ENCODE peak calls at places on chromosomes 4 and X, in seven cellular contexts. S is activated CD8-positive, alpha-beta memory T cell treated with anti-CD3 and anti-CD28 coated beads for 48 hours; X is hepatocyte; Y is GM04504; U is progenitor cell of endocrine pancreas; W is foreskin fibroblast; F is amniotic stem cell. K is an unnamed sample.

GRCh38 chr4:53693909-53694308 is 102.6 kb upstream of the LNX1 start:
- DNase-seq in X (no peak), F (no peak), Y (no peak), W (no peak), S (no peak), U (no peak), K (no peak)

GRCh38 chr4:143921160-143921559 is 15.8 kb upstream of the GYPE start:
- DNase-seq in Y (no peak), F (no peak), W (no peak), S (no peak), U (no peak), X (no peak), K (no peak)

GRCh38 chr4:6695660-6696581 is 2.2 kb downstream of the S100P start:
- DNase-seq in X (peak), Y (no peak), W (no peak), F (no peak), S (no peak), U (no peak), K (no peak)

GRCh38 chr4:183098723-183099536 is at the start of gene WWC2:
- DNase-seq in F (peak), Y (peak), U (peak), S (no peak), X (peak), W (peak), K (peak)

GRCh38 chrX:109940411-109940810 is 62.5 kb upstream of the TMEM164 start:
- DNase-seq in F (no peak), U (no peak), S (no peak), Y (no peak), X (no peak), W (no peak), K (no peak)

GRCh38 chr4:140153744-140154571 is at the start of gene MAML3:
- DNase-seq in F (peak), W (peak), U (peak), Y (peak), S (peak), X (peak), K (peak)

GRCh38 chrX:889966-890651 is 259.5 kb downstream of the SHOX start:
- DNase-seq in X (no peak), S (no peak), U (no peak), Y (no peak), W (no peak), F (no peak), K (no peak)

GRCh38 chr4:141350122-141350904 is 129.6 kb downstream of the ZNF330 start:
- DNase-seq in F (no peak), U (no peak), X (peak), Y (peak), W (peak), S (no peak), K (peak)

GRCh38 chrX:24494544-24495113 is 29.5 kb downstream of the PDK3 start:
- DNase-seq in U (no peak), W (peak), F (no peak), S (no peak), X (peak), Y (peak), K (no peak)

GRCh38 chrX:9997524-9997923 is 30.4 kb downstream of the CLDN34 start:
- DNase-seq in W (no peak), S (peak), U (no peak), F (no peak), X (no peak), Y (no peak), K (no peak)

GRCh38 chr4:79588679-79589078 is 180.7 kb upstream of the GK2 start:
- DNase-seq in W (no peak), Y (no peak), S (no peak), X (no peak), F (no peak), U (no peak), K (no peak)

GRCh38 chr4:113760094-113760851 is 1.3 kb downstream of the CAMK2D start:
- DNase-seq in Y (no peak), W (no peak), U (no peak), S (no peak), F (peak), X (peak), K (no peak)

GRCh38 chr4:19472669-19473068 is 779.0 kb upstream of the SLIT2 start:
- DNase-seq in Y (no peak), F (no peak), W (no peak), X (no peak), S (no peak), U (no peak), K (no peak)

GRCh38 chr4:158098802-158099201 is 74.0 kb downstream of the GASK1B start:
- DNase-seq in X (no peak), S (no peak), U (no peak), Y (no peak), W (no peak), F (no peak), K (no peak)

GRCh38 chrX:155112171-155112570 is 40.9 kb downstream of the BRCC3 start:
- DNase-seq in U (no peak), F (no peak), Y (no peak), X (no peak), S (no peak), W (no peak), K (no peak)

GRCh38 chr4:726816-727215 is 21.2 kb downstream of the PCGF3 start:
- DNase-seq in Y (no peak), X (no peak), W (no peak), U (no peak), F (no peak), S (no peak), K (no peak)

GRCh38 chr4:25928956-25929336 is 14.9 kb downstream of the SMIM20 start:
- DNase-seq in F (no peak), Y (peak), U (no peak), X (no peak), W (peak), S (no peak), K (no peak)

GRCh38 chr4:144399927-144400326 is 246.0 kb upstream of the HHIP start:
- DNase-seq in Y (no peak), S (no peak), U (no peak), W (peak), X (peak), F (peak), K (peak)

GRCh38 chr4:8495803-8496202 is 55.2 kb downstream of the TRMT44 start:
- DNase-seq in Y (no peak), U (no peak), S (no peak), F (no peak), X (no peak), W (no peak), K (no peak)

GRCh38 chr4:22778547-22779163 is 85.9 kb downstream of the GBA3 start:
- DNase-seq in U (no peak), F (no peak), W (no peak), Y (no peak), X (no peak), S (no peak), K (no peak)

GRCh38 chr4:6633091-6633906 is 7.2 kb upstream of the MRFAP1 start:
- DNase-seq in W (no peak), X (no peak), F (no peak), S (no peak), Y (peak), U (no peak), K (no peak)

GRCh38 chr4:125314676-125315570 is at the start of gene FAT4:
- DNase-seq in X (peak), Y (peak), W (peak), U (peak), F (peak), S (no peak), K (peak)

GRCh38 chr4:47054130-47054529 is 22.8 kb downstream of the GABRB1 start:
- DNase-seq in U (no peak), X (no peak), W (no peak), Y (no peak), S (no peak), F (no peak), K (no peak)

GRCh38 chrX:77901506-77901905 is 2.2 kb downstream of the COX7B start:
- DNase-seq in Y (no peak), U (no peak), W (no peak), S (no peak), F (no peak), X (no peak), K (no peak)